ENCODE peak calls at places on chromosomes 2 and 18, in ten cellular contexts. U, Q, S, Z, B, L, N, W, F and M are unnamed samples.
A peak's percentile ranks its signal among the peaks of the same experiment; 100 is the strongest.

GRCh38 chr2:171523339-171523931 is 1.2 kb downstream of the CYBRD1 start:
- DNase-seq in U (peak; percentile 79), Q (peak; percentile 81), S (peak; percentile 38), Z (peak; percentile 83), B (peak; percentile 76), L (peak; percentile 72), N (peak; percentile 87), W (peak; percentile 91), F (no peak), M (no peak)

GRCh38 chr2:127185093-127185492 is 35.0 kb downstream of the CYP27C1 start:
- DNase-seq in U (no peak), Q (no peak), S (no peak), Z (no peak), B (no peak), L (no peak), N (no peak), W (no peak), F (no peak), M (peak; percentile 44)

GRCh38 chr18:34942975-34943374 is 98.2 kb upstream of the MAPRE2 start:
- DNase-seq in U (no peak), Q (no peak), S (no peak), Z (peak; percentile 43), B (no peak), L (no peak), N (no peak), W (no peak), F (no peak), M (peak; percentile 55)

GRCh38 chr2:175844169-175844568 is 157.9 kb downstream of the LNPK start:
- DNase-seq in U (peak; percentile 73), Q (peak; percentile 49), S (peak; percentile 8), Z (peak; percentile 59), B (peak; percentile 78), L (no peak), N (no peak), W (peak; percentile 46), F (no peak), M (no peak)

GRCh38 chr2:53091183-53091582 is 676.4 kb upstream of the CHAC2 start:
- DNase-seq in U (no peak), Q (no peak), S (no peak), Z (no peak), B (no peak), L (no peak), N (no peak), W (no peak), F (no peak), M (no peak)

GRCh38 chr2:230472619-230473018 is 56.6 kb downstream of the SP100 start:
- DNase-seq in U (peak; percentile 39), Q (peak; percentile 37), S (peak; percentile 16), Z (no peak), B (peak; percentile 59), L (no peak), N (peak; percentile 4), W (peak; percentile 29), F (no peak), M (no peak)

GRCh38 chr2:30823452-30823851 is 16.2 kb upstream of the CAPN13 start:
- DNase-seq in U (no peak), Q (no peak), S (no peak), Z (no peak), B (no peak), L (peak; percentile 38), N (no peak), W (no peak), F (no peak), M (no peak)

GRCh38 chr18:42030586-42031182 is 75.7 kb downstream of the PIK3C3 start:
- DNase-seq in U (no peak), Q (no peak), S (no peak), Z (peak; percentile 67), B (peak; percentile 24), L (peak; percentile 27), N (peak; percentile 37), W (peak; percentile 52), F (no peak), M (peak; percentile 59)

GRCh38 chr18:56645415-56646016 is 5.6 kb upstream of the WDR7 start:
- DNase-seq in U (no peak), Q (peak; percentile 12), S (peak; percentile 26), Z (peak; percentile 58), B (no peak), L (no peak), N (peak; percentile 16), W (no peak), F (peak; percentile 43), M (peak; percentile 66)

GRCh38 chr2:28068098-28068497 is 177.6 kb downstream of the BABAM2 start:
- DNase-seq in U (peak; percentile 42), Q (no peak), S (no peak), Z (no peak), B (no peak), L (no peak), N (peak; percentile 67), W (no peak), F (no peak), M (no peak)

GRCh38 chr18:22637787-22638186 is 220.1 kb upstream of the CTAGE1 start:
- DNase-seq in U (no peak), Q (peak; percentile 75), S (peak; percentile 34), Z (no peak), B (peak; percentile 89), L (no peak), N (no peak), W (peak; percentile 50), F (no peak), M (no peak)

GRCh38 chr2:190449925-190450324 is 41.8 kb downstream of the MFSD6 start:
- DNase-seq in U (no peak), Q (no peak), S (no peak), Z (no peak), B (no peak), L (no peak), N (no peak), W (no peak), F (no peak), M (no peak)

GRCh38 chr2:200048421-200048820 is 93.0 kb downstream of the MAIP1 start:
- DNase-seq in U (no peak), Q (no peak), S (no peak), Z (no peak), B (no peak), L (no peak), N (no peak), W (no peak), F (no peak), M (no peak)

GRCh38 chr18:64271264-64271663 is 122.4 kb upstream of the LINC00305 start:
- DNase-seq in U (no peak), Q (no peak), S (no peak), Z (no peak), B (no peak), L (no peak), N (peak; percentile 11), W (no peak), F (no peak), M (no peak)

GRCh38 chr2:27509326-27509725 is 12.7 kb downstream of the GCKR start:
- DNase-seq in U (no peak), Q (peak; percentile 70), S (no peak), Z (no peak), B (peak; percentile 62), L (no peak), N (no peak), W (no peak), F (no peak), M (no peak)

GRCh38 chr18:62346327-62347090 is 21.4 kb downstream of the TNFRSF11A start:
- DNase-seq in U (no peak), Q (no peak), S (no peak), Z (peak; percentile 47), B (no peak), L (no peak), N (no peak), W (no peak), F (no peak), M (no peak)

GRCh38 chr2:99715956-99716355 is 226.1 kb upstream of the REV1 start:
- DNase-seq in U (no peak), Q (peak; percentile 54), S (no peak), Z (no peak), B (no peak), L (no peak), N (no peak), W (no peak), F (no peak), M (no peak)

GRCh38 chr2:227805578-227805977 is 8.1 kb upstream of the CCL20 start:
- DNase-seq in U (no peak), Q (no peak), S (no peak), Z (no peak), B (no peak), L (no peak), N (no peak), W (no peak), F (peak; percentile 58), M (no peak)
- H2AFZ ChIP-seq in U (no peak overlapping the region), Q (no peak overlapping the region), S (no peak overlapping the region), Z (peak overlapping the region; percentile 2), B (no peak overlapping the region), L (peak overlapping the region; percentile 49), N (no peak overlapping the region), W (no peak overlapping the region), F (no peak overlapping the region), M (no peak overlapping the region)

DNA sequence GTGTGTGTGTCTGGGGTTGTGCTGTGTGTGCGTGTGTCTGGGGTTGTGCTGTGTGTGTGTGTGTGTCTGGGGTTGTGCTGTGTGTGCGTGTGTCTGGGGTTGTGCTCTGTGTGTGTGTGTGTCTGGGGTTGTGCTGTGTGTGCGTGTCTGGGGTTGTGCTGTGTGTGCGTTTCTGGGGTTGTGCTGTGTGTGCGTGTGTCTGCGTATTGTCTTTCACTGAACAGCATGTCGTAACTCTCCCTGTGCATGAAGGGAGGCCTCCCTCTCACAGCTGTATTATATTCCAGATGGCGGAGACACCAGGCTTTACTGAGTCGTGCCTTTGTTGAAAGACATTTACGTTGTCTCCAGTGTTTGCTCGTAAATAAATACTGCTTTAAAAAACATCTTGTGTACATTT is 5.9 kb downstream of the ACKR3 start:
- DNase-seq in U (no peak), Q (no peak), S (no peak), Z (no peak), B (no peak), L (no peak), N (peak; percentile 45), W (peak; percentile 74), F (no peak), M (no peak)
- H3K4me1 ChIP-seq in U (no peaks in the 10 kb centered on the region), Q (no peaks in the 10 kb centered on the region), S (no peaks in the 10 kb centered on the region), Z (peaks cover 20% of the 10 kb centered on the region), B (no peaks in the 10 kb centered on the region), L (no peaks in the 10 kb centered on the region), N (peaks cover 62% of the 10 kb centered on the region), W (no peaks in the 10 kb centered on the region), F (no peaks in the 10 kb centered on the region), M (peaks cover 15% of the 10 kb centered on the region)

DNA sequence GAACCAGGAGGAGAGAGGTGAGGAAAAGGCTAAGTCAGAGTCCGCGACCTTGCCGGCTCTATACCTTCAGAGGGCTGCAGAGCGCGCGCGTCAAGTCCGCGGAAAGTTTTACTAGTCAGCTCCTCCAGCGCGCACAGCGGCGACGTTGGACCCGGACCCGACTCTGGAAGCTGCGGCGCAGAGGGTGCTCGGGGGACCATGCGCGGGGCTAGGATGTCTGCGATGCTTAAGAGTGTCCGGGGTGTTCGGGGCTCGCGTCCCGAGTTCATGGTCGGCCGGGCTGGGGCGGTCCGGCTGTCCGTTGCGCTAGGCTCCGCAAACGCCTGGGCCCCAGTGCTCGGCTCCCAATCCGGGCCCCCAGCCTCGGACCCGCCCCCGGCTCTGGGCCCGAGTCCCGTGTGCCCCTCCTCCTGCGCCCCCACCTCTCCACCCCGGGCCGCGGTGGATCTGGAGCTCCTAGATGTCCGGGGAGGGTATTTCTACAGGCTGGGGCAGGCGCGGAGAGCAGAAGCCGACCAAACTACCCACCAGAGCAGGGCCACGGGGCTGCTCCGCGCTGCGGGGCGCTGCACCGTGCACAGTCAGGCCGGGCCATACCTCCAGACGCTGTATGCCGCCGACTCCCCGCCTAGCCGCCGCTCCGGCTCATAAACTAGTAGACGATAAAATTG is at the start of gene LBX2:
- DNase-seq in U (no peak), Q (no peak), S (no peak), Z (peak; percentile 57), B (no peak), L (peak; percentile 57), N (no peak), W (peak; percentile 45), F (no peak), M (no peak)
- H3K4me3 ChIP-seq in U (peak within 1 kb of the TSS; percentile 62), Q (peak within 1 kb of the TSS; percentile 44), S (no peak within 1 kb of the TSS), Z (peak within 1 kb of the TSS; percentile 69), B (peak within 1 kb of the TSS; percentile 12), L (no peak within 1 kb of the TSS), N (no peak within 1 kb of the TSS), W (peak within 1 kb of the TSS; percentile 50), F (peak within 1 kb of the TSS; percentile 49), M (no peak within 1 kb of the TSS)

GRCh38 chr2:118388771-118389170 is 300.5 kb downstream of the INSIG2 start:
- DNase-seq in U (peak; percentile 51), Q (peak; percentile 55), S (no peak), Z (no peak), B (peak; percentile 74), L (no peak), N (no peak), W (no peak), F (no peak), M (no peak)
- H2AFZ ChIP-seq in U (peak overlapping the region; percentile 52), Q (no peak overlapping the region), S (no peak overlapping the region), Z (no peak overlapping the region), B (no peak overlapping the region), L (peak overlapping the region; percentile 64), N (no peak overlapping the region), W (no peak overlapping the region), F (no peak overlapping the region), M (no peak overlapping the region)